ENCODE peak calls at places on chromosome 2, in ten cellular contexts. One of them, this sample, is unnamed.
A peak's percentile ranks its signal among the peaks of the same experiment; 100 is the strongest.

GRCh38 chr2:65045651-65046050 is 10.6 kb upstream of the CEP68 start:
- DNase-seq in fibroblast of lung: peak; percentile 44
- DNase-seq in IMR-90: peak; percentile 30
- DNase-seq in A673: no peak
- DNase-seq in upper lobe of right lung: no peak
- DNase-seq in sigmoid colon: no peak
- DNase-seq in uterus: no peak
- DNase-seq in GM23338: peak; percentile 55
- DNase-seq in pancreas: no peak
- DNase-seq in keratinocyte: no peak
- DNase-seq in this sample: no peak

GRCh38 chr2:64652231-64653173 is 1.2 kb downstream of the SERTAD2 start:
- DNase-seq in fibroblast of lung: peak; percentile 67
- DNase-seq in IMR-90: peak; percentile 60
- DNase-seq in A673: no peak
- DNase-seq in upper lobe of right lung: peak; percentile 77
- DNase-seq in sigmoid colon: peak; percentile 83
- DNase-seq in uterus: peak; percentile 44
- DNase-seq in GM23338: peak; percentile 55
- DNase-seq in pancreas: no peak
- DNase-seq in keratinocyte: no peak
- DNase-seq in this sample: no peak

GRCh38 chr2:73489053-73489452 is 103.4 kb downstream of the ALMS1 start:
- DNase-seq in fibroblast of lung: no peak
- DNase-seq in IMR-90: no peak
- DNase-seq in A673: no peak
- DNase-seq in upper lobe of right lung: no peak
- DNase-seq in sigmoid colon: no peak
- DNase-seq in uterus: no peak
- DNase-seq in GM23338: no peak
- DNase-seq in pancreas: no peak
- DNase-seq in keratinocyte: no peak
- DNase-seq in this sample: no peak

GRCh38 chr2:214261683-214262082 is 149.2 kb upstream of the VWC2L start:
- DNase-seq in fibroblast of lung: peak; percentile 45
- DNase-seq in IMR-90: peak; percentile 8
- DNase-seq in A673: no peak
- DNase-seq in upper lobe of right lung: no peak
- DNase-seq in sigmoid colon: no peak
- DNase-seq in uterus: no peak
- DNase-seq in GM23338: no peak
- DNase-seq in pancreas: no peak
- DNase-seq in keratinocyte: no peak
- DNase-seq in this sample: no peak

GRCh38 chr2:15195723-15196270 is 365.3 kb downstream of the NBAS start:
- DNase-seq in fibroblast of lung: no peak
- DNase-seq in IMR-90: no peak
- DNase-seq in A673: no peak
- DNase-seq in upper lobe of right lung: no peak
- DNase-seq in sigmoid colon: no peak
- DNase-seq in uterus: no peak
- DNase-seq in GM23338: no peak
- DNase-seq in pancreas: no peak
- DNase-seq in keratinocyte: no peak
- DNase-seq in this sample: no peak

GRCh38 chr2:239854596-239854995 is 170.5 kb downstream of the NDUFA10 start:
- DNase-seq in fibroblast of lung: no peak
- DNase-seq in IMR-90: no peak
- DNase-seq in A673: no peak
- DNase-seq in upper lobe of right lung: no peak
- DNase-seq in sigmoid colon: no peak
- DNase-seq in uterus: no peak
- DNase-seq in GM23338: no peak
- DNase-seq in pancreas: no peak
- DNase-seq in keratinocyte: no peak
- DNase-seq in this sample: no peak

GRCh38 chr2:96143231-96143847 is 1.9 kb downstream of the DUSP2 start:
- DNase-seq in fibroblast of lung: no peak
- DNase-seq in IMR-90: no peak
- DNase-seq in A673: no peak
- DNase-seq in upper lobe of right lung: no peak
- DNase-seq in sigmoid colon: peak; percentile 56
- DNase-seq in uterus: no peak
- DNase-seq in GM23338: no peak
- DNase-seq in pancreas: peak; percentile 62
- DNase-seq in keratinocyte: no peak
- DNase-seq in this sample: peak; percentile 18

GRCh38 chr2:110670826-110671225 is 7.0 kb downstream of the BUB1 start:
- DNase-seq in fibroblast of lung: no peak
- DNase-seq in IMR-90: no peak
- DNase-seq in A673: no peak
- DNase-seq in upper lobe of right lung: no peak
- DNase-seq in sigmoid colon: no peak
- DNase-seq in uterus: no peak
- DNase-seq in GM23338: no peak
- DNase-seq in pancreas: no peak
- DNase-seq in keratinocyte: no peak
- DNase-seq in this sample: no peak

GRCh38 chr2:229970406-229970805 is 48.1 kb downstream of the FBXO36 start:
- DNase-seq in fibroblast of lung: no peak
- DNase-seq in IMR-90: no peak
- DNase-seq in A673: no peak
- DNase-seq in upper lobe of right lung: no peak
- DNase-seq in sigmoid colon: no peak
- DNase-seq in uterus: no peak
- DNase-seq in GM23338: no peak
- DNase-seq in pancreas: no peak
- DNase-seq in keratinocyte: no peak
- DNase-seq in this sample: no peak

GRCh38 chr2:16105664-16106281 is 165.4 kb downstream of the MYCN start:
- DNase-seq in fibroblast of lung: no peak
- DNase-seq in IMR-90: no peak
- DNase-seq in A673: no peak
- DNase-seq in upper lobe of right lung: no peak
- DNase-seq in sigmoid colon: no peak
- DNase-seq in uterus: no peak
- DNase-seq in GM23338: peak; percentile 97
- DNase-seq in pancreas: no peak
- DNase-seq in keratinocyte: no peak
- DNase-seq in this sample: no peak

GRCh38 chr2:134177351-134177931 is 76.4 kb upstream of the MGAT5 start:
- DNase-seq in fibroblast of lung: peak; percentile 81
- DNase-seq in IMR-90: peak; percentile 27
- DNase-seq in A673: no peak
- DNase-seq in upper lobe of right lung: no peak
- DNase-seq in sigmoid colon: no peak
- DNase-seq in uterus: no peak
- DNase-seq in GM23338: peak; percentile 26
- DNase-seq in pancreas: no peak
- DNase-seq in keratinocyte: no peak
- DNase-seq in this sample: no peak

GRCh38 chr2:204122425-204122824 is 185.9 kb downstream of the ICOS start:
- DNase-seq in fibroblast of lung: no peak
- DNase-seq in IMR-90: no peak
- DNase-seq in A673: no peak
- DNase-seq in upper lobe of right lung: no peak
- DNase-seq in sigmoid colon: no peak
- DNase-seq in uterus: no peak
- DNase-seq in GM23338: no peak
- DNase-seq in pancreas: no peak
- DNase-seq in keratinocyte: no peak
- DNase-seq in this sample: no peak

GRCh38 chr2:237471457-237472186 is 15.4 kb upstream of the MLPH start:
- DNase-seq in fibroblast of lung: peak; percentile 45
- DNase-seq in IMR-90: peak; percentile 68
- DNase-seq in A673: peak; percentile 29
- DNase-seq in upper lobe of right lung: peak; percentile 84
- DNase-seq in sigmoid colon: peak; percentile 84
- DNase-seq in uterus: no peak
- DNase-seq in GM23338: peak; percentile 87
- DNase-seq in pancreas: no peak
- DNase-seq in keratinocyte: no peak
- DNase-seq in this sample: peak; percentile 62

GRCh38 chr2:121949271-121949670 is 193.8 kb downstream of the TSN start:
- DNase-seq in fibroblast of lung: no peak
- DNase-seq in IMR-90: no peak
- DNase-seq in A673: no peak
- DNase-seq in upper lobe of right lung: no peak
- DNase-seq in sigmoid colon: no peak
- DNase-seq in uterus: no peak
- DNase-seq in GM23338: no peak
- DNase-seq in pancreas: no peak
- DNase-seq in keratinocyte: no peak
- DNase-seq in this sample: no peak

GRCh38 chr2:118055512-118056164 is 32.6 kb upstream of the INSIG2 start:
- DNase-seq in fibroblast of lung: no peak
- DNase-seq in IMR-90: no peak
- DNase-seq in A673: no peak
- DNase-seq in upper lobe of right lung: no peak
- DNase-seq in sigmoid colon: no peak
- DNase-seq in uterus: no peak
- DNase-seq in GM23338: no peak
- DNase-seq in pancreas: no peak
- DNase-seq in keratinocyte: no peak
- DNase-seq in this sample: no peak

GRCh38 chr2:82959677-82960076 is 1499.4 kb downstream of the SUCLG1 start:
- DNase-seq in fibroblast of lung: peak; percentile 1
- DNase-seq in IMR-90: no peak
- DNase-seq in A673: no peak
- DNase-seq in upper lobe of right lung: no peak
- DNase-seq in sigmoid colon: no peak
- DNase-seq in uterus: no peak
- DNase-seq in GM23338: no peak
- DNase-seq in pancreas: no peak
- DNase-seq in keratinocyte: no peak
- DNase-seq in this sample: no peak

GRCh38 chr2:122478773-122479172 is 723.3 kb downstream of the TSN start:
- DNase-seq in fibroblast of lung: peak; percentile 10
- DNase-seq in IMR-90: no peak
- DNase-seq in A673: no peak
- DNase-seq in upper lobe of right lung: no peak
- DNase-seq in sigmoid colon: no peak
- DNase-seq in uterus: no peak
- DNase-seq in GM23338: no peak
- DNase-seq in pancreas: no peak
- DNase-seq in keratinocyte: no peak
- DNase-seq in this sample: no peak

DNA sequence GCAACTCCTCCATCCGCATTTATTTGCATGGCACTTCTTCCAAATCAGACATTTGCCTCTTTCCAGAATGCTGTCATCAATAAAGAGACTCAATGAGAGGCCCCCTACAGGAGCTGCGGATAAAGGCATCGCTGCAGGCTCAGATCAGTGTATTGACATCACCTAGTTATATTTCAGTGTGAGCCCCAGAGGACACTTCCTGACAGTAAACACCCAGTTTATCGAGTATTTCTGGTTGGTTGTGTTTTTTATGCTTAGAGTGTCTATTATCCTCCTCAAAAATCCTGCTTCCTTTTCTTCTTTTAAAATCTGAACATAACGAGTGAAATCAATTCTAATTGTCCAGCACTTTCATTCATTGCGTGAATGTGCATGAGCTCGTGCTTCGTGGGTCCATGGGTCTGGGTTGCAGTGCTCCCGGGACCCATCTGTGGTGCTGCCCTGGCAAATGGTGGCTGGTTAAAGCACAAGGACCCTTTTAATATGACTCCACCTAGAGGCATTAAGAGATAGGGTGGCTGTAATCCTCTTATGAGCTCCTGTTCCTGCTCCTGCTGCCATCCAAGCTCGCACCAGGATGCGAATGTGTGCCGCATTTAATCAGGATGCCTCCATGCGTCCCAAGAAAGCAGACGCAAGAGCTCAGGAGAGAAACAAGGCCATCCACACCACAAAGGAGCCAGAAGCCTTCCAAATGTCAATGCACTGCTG is 38.9 kb downstream of the NRP2 start:
- DNase-seq in fibroblast of lung: no peak
- DNase-seq in IMR-90: no peak
- DNase-seq in A673: peak; percentile 44
- DNase-seq in upper lobe of right lung: no peak
- DNase-seq in sigmoid colon: no peak
- DNase-seq in uterus: no peak
- DNase-seq in GM23338: peak; percentile 73
- DNase-seq in pancreas: no peak
- DNase-seq in keratinocyte: no peak
- DNase-seq in this sample: no peak
- TF ChIP-seq CTCF in fibroblast of lung: peak; percentile 50
- TF ChIP-seq CTCF in IMR-90: peak; percentile 33
- TF ChIP-seq CTCF in A673: peak; percentile 57
- TF ChIP-seq CTCF in upper lobe of right lung: peak; percentile 15
- TF ChIP-seq CTCF in sigmoid colon: no peak
- TF ChIP-seq CTCF in uterus: no peak
- TF ChIP-seq CTCF in GM23338: peak; percentile 50
- TF ChIP-seq CTCF in pancreas: no peak
- TF ChIP-seq CTCF in keratinocyte: peak; percentile 40
- TF ChIP-seq CTCF in this sample: peak; percentile 21

DNA sequence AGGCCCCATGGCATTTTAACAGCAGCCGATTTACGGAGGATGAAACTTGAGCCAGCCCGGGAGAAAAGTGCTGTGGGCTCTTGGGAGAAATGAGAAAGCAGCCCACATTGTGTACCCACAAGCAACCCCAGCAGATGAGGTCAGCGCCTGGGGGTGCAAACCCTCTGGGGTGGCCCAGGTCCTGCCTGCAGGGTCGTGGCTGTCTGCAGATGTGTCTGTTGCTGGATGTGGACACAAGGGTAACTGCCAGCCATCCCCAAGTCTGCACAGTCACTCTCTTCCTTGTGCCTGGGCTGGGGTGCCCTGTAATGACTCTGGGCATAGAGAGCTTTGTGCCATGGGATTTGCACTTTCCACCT is 170.8 kb downstream of the PRKCE start:
- DNase-seq in fibroblast of lung: peak; percentile 39
- DNase-seq in IMR-90: peak; percentile 13
- DNase-seq in A673: no peak
- DNase-seq in upper lobe of right lung: no peak
- DNase-seq in sigmoid colon: no peak
- DNase-seq in uterus: no peak
- DNase-seq in GM23338: no peak
- DNase-seq in pancreas: no peak
- DNase-seq in keratinocyte: no peak
- DNase-seq in this sample: no peak
- H3K27ac ChIP-seq in fibroblast of lung: no peak overlapping the region
- H3K27ac ChIP-seq in IMR-90: no peak overlapping the region
- H3K27ac ChIP-seq in A673: no peak overlapping the region
- H3K27ac ChIP-seq in upper lobe of right lung: peak overlapping the region; percentile 68
- H3K27ac ChIP-seq in sigmoid colon: peak overlapping the region; percentile 71
- H3K27ac ChIP-seq in uterus: peak overlapping the region; percentile 57
- H3K27ac ChIP-seq in GM23338: no peak overlapping the region
- H3K27ac ChIP-seq in pancreas: peak overlapping the region; percentile 62
- H3K27ac ChIP-seq in keratinocyte: no peak overlapping the region
- H3K27ac ChIP-seq in this sample: peak overlapping the region; percentile 28

GRCh38 chr2:19312949-19313348 is 45.5 kb downstream of the OSR1 start:
- DNase-seq in fibroblast of lung: peak; percentile 44
- DNase-seq in IMR-90: peak; percentile 56
- DNase-seq in A673: peak; percentile 19
- DNase-seq in upper lobe of right lung: no peak
- DNase-seq in sigmoid colon: no peak
- DNase-seq in uterus: no peak
- DNase-seq in GM23338: peak; percentile 60
- DNase-seq in pancreas: no peak
- DNase-seq in keratinocyte: no peak
- DNase-seq in this sample: no peak
- TF ChIP-seq CTCF in fibroblast of lung: peak; percentile 54
- TF ChIP-seq CTCF in IMR-90: peak; percentile 41
- TF ChIP-seq CTCF in A673: peak; percentile 38
- TF ChIP-seq CTCF in upper lobe of right lung: peak; percentile 32
- TF ChIP-seq CTCF in sigmoid colon: no peak
- TF ChIP-seq CTCF in uterus: no peak
- TF ChIP-seq CTCF in GM23338: peak; percentile 31
- TF ChIP-seq CTCF in pancreas: no peak
- TF ChIP-seq CTCF in keratinocyte: peak; percentile 19
- TF ChIP-seq CTCF in this sample: no peak

GRCh38 chr2:190838492-190838910 is 42.1 kb upstream of the GLS start:
- DNase-seq in fibroblast of lung: peak; percentile 96
- DNase-seq in IMR-90: peak; percentile 89
- DNase-seq in A673: no peak
- DNase-seq in upper lobe of right lung: no peak
- DNase-seq in sigmoid colon: no peak
- DNase-seq in uterus: no peak
- DNase-seq in GM23338: no peak
- DNase-seq in pancreas: no peak
- DNase-seq in keratinocyte: peak; percentile 81
- DNase-seq in this sample: no peak
- H3K27ac ChIP-seq in fibroblast of lung: peak overlapping the region; percentile 40
- H3K27ac ChIP-seq in IMR-90: peak overlapping the region; percentile 1
- H3K27ac ChIP-seq in A673: no peak overlapping the region
- H3K27ac ChIP-seq in upper lobe of right lung: no peak overlapping the region
- H3K27ac ChIP-seq in sigmoid colon: no peak overlapping the region
- H3K27ac ChIP-seq in uterus: no peak overlapping the region
- H3K27ac ChIP-seq in GM23338: no peak overlapping the region
- H3K27ac ChIP-seq in pancreas: no peak overlapping the region
- H3K27ac ChIP-seq in keratinocyte: peak overlapping the region; percentile 73
- H3K27ac ChIP-seq in this sample: no peak overlapping the region

This sample was measured in heart left ventricle.